ENCODE peak calls at places on chromosomes 5 and 9, in ten cellular contexts. One of them, this sample, is unnamed.

GRCh38 chr9:89138463-89139390 is 39.9 kb downstream of the SHC3 start:
- DNase-seq in HCT116: peak
- DNase-seq in mammary epithelial cell: peak
- DNase-seq in mesendoderm: no peak
- DNase-seq in heart left ventricle: no peak
- DNase-seq in heart right ventricle: no peak
- DNase-seq in IMR-90: peak
- DNase-seq in HL-60: no peak
- DNase-seq in dorsolateral prefrontal cortex: no peak
- DNase-seq in aorta: no peak
- DNase-seq in this sample: no peak

GRCh38 chr5:91957671-91958070 is 574.6 kb upstream of the ARRDC3 start:
- DNase-seq in HCT116: peak
- DNase-seq in mammary epithelial cell: peak
- DNase-seq in mesendoderm: peak
- DNase-seq in heart left ventricle: peak
- DNase-seq in heart right ventricle: no peak
- DNase-seq in IMR-90: peak
- DNase-seq in HL-60: no peak
- DNase-seq in dorsolateral prefrontal cortex: no peak
- DNase-seq in aorta: no peak
- DNase-seq in this sample: no peak

GRCh38 chr5:29157975-29158374 is 2035.5 kb upstream of the CDH6 start:
- DNase-seq in HCT116: no peak
- DNase-seq in mammary epithelial cell: no peak
- DNase-seq in mesendoderm: no peak
- DNase-seq in heart left ventricle: no peak
- DNase-seq in heart right ventricle: no peak
- DNase-seq in IMR-90: no peak
- DNase-seq in HL-60: no peak
- DNase-seq in dorsolateral prefrontal cortex: no peak
- DNase-seq in aorta: no peak
- DNase-seq in this sample: no peak

GRCh38 chr9:21789541-21790037 is 12.8 kb upstream of the MTAP start:
- DNase-seq in HCT116: peak
- DNase-seq in mammary epithelial cell: peak
- DNase-seq in mesendoderm: peak
- DNase-seq in heart left ventricle: peak
- DNase-seq in heart right ventricle: peak
- DNase-seq in IMR-90: peak
- DNase-seq in HL-60: peak
- DNase-seq in dorsolateral prefrontal cortex: peak
- DNase-seq in aorta: no peak
- DNase-seq in this sample: peak

GRCh38 chr5:138351056-138351455 is 1.4 kb upstream of the KDM3B start:
- DNase-seq in HCT116: no peak
- DNase-seq in mammary epithelial cell: peak
- DNase-seq in mesendoderm: no peak
- DNase-seq in heart left ventricle: no peak
- DNase-seq in heart right ventricle: no peak
- DNase-seq in IMR-90: peak
- DNase-seq in HL-60: no peak
- DNase-seq in dorsolateral prefrontal cortex: no peak
- DNase-seq in aorta: no peak
- DNase-seq in this sample: no peak

GRCh38 chr5:130386155-130386554 is 481.9 kb downstream of the CHSY3 start:
- DNase-seq in HCT116: no peak
- DNase-seq in mammary epithelial cell: no peak
- DNase-seq in mesendoderm: peak
- DNase-seq in heart left ventricle: no peak
- DNase-seq in heart right ventricle: no peak
- DNase-seq in IMR-90: no peak
- DNase-seq in HL-60: no peak
- DNase-seq in dorsolateral prefrontal cortex: no peak
- DNase-seq in aorta: no peak
- DNase-seq in this sample: no peak

GRCh38 chr5:104018299-104018698 is 455.7 kb upstream of the NUDT12 start:
- DNase-seq in HCT116: peak
- DNase-seq in mammary epithelial cell: no peak
- DNase-seq in mesendoderm: peak
- DNase-seq in heart left ventricle: no peak
- DNase-seq in heart right ventricle: no peak
- DNase-seq in IMR-90: no peak
- DNase-seq in HL-60: no peak
- DNase-seq in dorsolateral prefrontal cortex: no peak
- DNase-seq in aorta: no peak
- DNase-seq in this sample: no peak

GRCh38 chr5:107282061-107282460 is 388.7 kb downstream of the EFNA5 start:
- DNase-seq in HCT116: no peak
- DNase-seq in mammary epithelial cell: no peak
- DNase-seq in mesendoderm: no peak
- DNase-seq in heart left ventricle: no peak
- DNase-seq in heart right ventricle: no peak
- DNase-seq in IMR-90: no peak
- DNase-seq in HL-60: no peak
- DNase-seq in dorsolateral prefrontal cortex: no peak
- DNase-seq in aorta: no peak
- DNase-seq in this sample: no peak

GRCh38 chr9:136962163-136962562 is 10.1 kb downstream of the LCN12 start:
- DNase-seq in HCT116: no peak
- DNase-seq in mammary epithelial cell: no peak
- DNase-seq in mesendoderm: no peak
- DNase-seq in heart left ventricle: no peak
- DNase-seq in heart right ventricle: no peak
- DNase-seq in IMR-90: no peak
- DNase-seq in HL-60: no peak
- DNase-seq in dorsolateral prefrontal cortex: no peak
- DNase-seq in aorta: no peak
- DNase-seq in this sample: no peak

GRCh38 chr5:113330533-113331200 is 104.1 kb downstream of the TSSK1B start:
- DNase-seq in HCT116: peak
- DNase-seq in mammary epithelial cell: peak
- DNase-seq in mesendoderm: peak
- DNase-seq in heart left ventricle: peak
- DNase-seq in heart right ventricle: peak
- DNase-seq in IMR-90: peak
- DNase-seq in HL-60: no peak
- DNase-seq in dorsolateral prefrontal cortex: no peak
- DNase-seq in aorta: no peak
- DNase-seq in this sample: no peak

GRCh38 chr5:141518616-141519015 is 29.7 kb downstream of the PCDHGC5 start:
- DNase-seq in HCT116: no peak
- DNase-seq in mammary epithelial cell: no peak
- DNase-seq in mesendoderm: no peak
- DNase-seq in heart left ventricle: no peak
- DNase-seq in heart right ventricle: no peak
- DNase-seq in IMR-90: no peak
- DNase-seq in HL-60: no peak
- DNase-seq in dorsolateral prefrontal cortex: no peak
- DNase-seq in aorta: no peak
- DNase-seq in this sample: no peak

GRCh38 chr9:9901624-9902023 is 711.2 kb downstream of the PTPRD start:
- DNase-seq in HCT116: no peak
- DNase-seq in mammary epithelial cell: no peak
- DNase-seq in mesendoderm: no peak
- DNase-seq in heart left ventricle: no peak
- DNase-seq in heart right ventricle: no peak
- DNase-seq in IMR-90: no peak
- DNase-seq in HL-60: no peak
- DNase-seq in dorsolateral prefrontal cortex: no peak
- DNase-seq in aorta: no peak
- DNase-seq in this sample: no peak

DNA sequence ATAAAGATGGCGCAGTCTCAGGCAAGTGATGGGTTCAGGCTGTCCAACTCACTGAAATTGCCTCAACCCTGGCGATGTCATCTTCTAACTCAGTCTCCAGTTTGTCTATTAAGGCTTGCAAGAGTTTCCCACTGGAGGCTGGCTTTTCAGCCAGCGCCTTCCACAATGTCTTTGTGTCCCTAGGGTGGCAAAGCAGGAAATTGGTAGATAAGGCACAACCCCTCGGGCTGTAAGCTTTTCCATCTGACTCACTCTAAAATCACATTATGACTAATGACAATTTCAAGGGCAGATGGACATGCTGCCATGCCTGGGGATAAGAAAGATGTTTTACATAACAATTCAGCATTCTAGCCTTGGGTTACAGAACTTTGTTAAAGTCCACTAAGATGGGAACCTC is 61.9 kb downstream of the MROH2B start:
- DNase-seq in HCT116: peak
- DNase-seq in mammary epithelial cell: peak
- DNase-seq in mesendoderm: peak
- DNase-seq in heart left ventricle: peak
- DNase-seq in heart right ventricle: no peak
- DNase-seq in IMR-90: peak
- DNase-seq in HL-60: no peak
- DNase-seq in dorsolateral prefrontal cortex: no peak
- DNase-seq in aorta: no peak
- DNase-seq in this sample: no peak
- H3K4me3 ChIP-seq in HCT116: no peak
- H3K4me3 ChIP-seq in mammary epithelial cell: no peak
- H3K4me3 ChIP-seq in mesendoderm: no peak
- H3K4me3 ChIP-seq in heart left ventricle: no peak
- H3K4me3 ChIP-seq in heart right ventricle: no peak
- H3K4me3 ChIP-seq in IMR-90: no peak
- H3K4me3 ChIP-seq in HL-60: no peak
- H3K4me3 ChIP-seq in dorsolateral prefrontal cortex: no peak
- H3K4me3 ChIP-seq in aorta: no peak
- H3K4me3 ChIP-seq in this sample: no peak

GRCh38 chr9:131228988-131229387 is 47.3 kb downstream of the FAM78A start:
- DNase-seq in HCT116: no peak
- DNase-seq in mammary epithelial cell: no peak
- DNase-seq in mesendoderm: no peak
- DNase-seq in heart left ventricle: no peak
- DNase-seq in heart right ventricle: no peak
- DNase-seq in IMR-90: peak
- DNase-seq in HL-60: no peak
- DNase-seq in dorsolateral prefrontal cortex: no peak
- DNase-seq in aorta: no peak
- DNase-seq in this sample: no peak
- H3K4me3 ChIP-seq in HCT116: no peak
- H3K4me3 ChIP-seq in mammary epithelial cell: no peak
- H3K4me3 ChIP-seq in mesendoderm: no peak
- H3K4me3 ChIP-seq in heart left ventricle: no peak
- H3K4me3 ChIP-seq in heart right ventricle: no peak
- H3K4me3 ChIP-seq in IMR-90: no peak
- H3K4me3 ChIP-seq in HL-60: peak
- H3K4me3 ChIP-seq in dorsolateral prefrontal cortex: no peak
- H3K4me3 ChIP-seq in aorta: no peak
- H3K4me3 ChIP-seq in this sample: no peak

DNA sequence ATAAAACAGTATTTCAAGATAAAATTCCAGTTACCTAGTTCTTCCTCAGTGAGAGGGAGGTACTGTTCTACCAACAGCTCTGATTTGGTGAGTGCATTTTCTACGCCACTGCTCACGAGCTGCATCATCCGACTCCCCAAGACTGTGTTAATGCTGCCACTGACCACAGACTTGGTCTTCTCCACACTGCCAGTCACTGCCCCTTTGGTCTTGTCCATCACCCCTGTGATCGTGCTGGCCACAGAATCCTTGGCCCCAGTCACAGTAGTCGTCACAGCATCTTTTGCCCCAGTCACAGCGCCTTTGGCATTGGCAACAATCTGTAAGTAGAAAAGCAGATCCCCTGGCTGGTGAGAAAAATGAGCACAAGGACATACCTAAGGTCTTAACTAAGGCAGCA is 6.4 kb downstream of the PLIN2 start:
- DNase-seq in HCT116: no peak
- DNase-seq in mammary epithelial cell: no peak
- DNase-seq in mesendoderm: no peak
- DNase-seq in heart left ventricle: no peak
- DNase-seq in heart right ventricle: no peak
- DNase-seq in IMR-90: no peak
- DNase-seq in HL-60: no peak
- DNase-seq in dorsolateral prefrontal cortex: no peak
- DNase-seq in aorta: no peak
- DNase-seq in this sample: no peak
- H3K4me3 ChIP-seq in HCT116: no peak
- H3K4me3 ChIP-seq in mammary epithelial cell: no peak
- H3K4me3 ChIP-seq in mesendoderm: no peak
- H3K4me3 ChIP-seq in heart left ventricle: no peak
- H3K4me3 ChIP-seq in heart right ventricle: no peak
- H3K4me3 ChIP-seq in IMR-90: no peak
- H3K4me3 ChIP-seq in HL-60: no peak
- H3K4me3 ChIP-seq in dorsolateral prefrontal cortex: no peak
- H3K4me3 ChIP-seq in aorta: no peak
- H3K4me3 ChIP-seq in this sample: no peak

GRCh38 chr9:33289936-33290246 is 425 bp upstream of the NFX1 start:
- DNase-seq in HCT116: no peak
- DNase-seq in mammary epithelial cell: no peak
- DNase-seq in mesendoderm: no peak
- DNase-seq in heart left ventricle: no peak
- DNase-seq in heart right ventricle: no peak
- DNase-seq in IMR-90: no peak
- DNase-seq in HL-60: no peak
- DNase-seq in dorsolateral prefrontal cortex: no peak
- DNase-seq in aorta: no peak
- DNase-seq in this sample: no peak

GRCh38 chr9:33288828-33289483 is 1.4 kb upstream of the NFX1 start:
- DNase-seq in HCT116: no peak
- DNase-seq in mammary epithelial cell: no peak
- DNase-seq in mesendoderm: no peak
- DNase-seq in heart left ventricle: peak
- DNase-seq in heart right ventricle: peak
- DNase-seq in IMR-90: no peak
- DNase-seq in HL-60: no peak
- DNase-seq in dorsolateral prefrontal cortex: no peak
- DNase-seq in aorta: no peak
- DNase-seq in this sample: no peak

GRCh38 chr9:33290247-33290993 is at the start of gene NFX1:
- DNase-seq in HCT116: peak
- DNase-seq in mammary epithelial cell: peak
- DNase-seq in mesendoderm: peak
- DNase-seq in heart left ventricle: peak
- DNase-seq in heart right ventricle: peak
- DNase-seq in IMR-90: peak
- DNase-seq in HL-60: peak
- DNase-seq in dorsolateral prefrontal cortex: peak
- DNase-seq in aorta: peak
- DNase-seq in this sample: peak

GRCh38 chr9:33288235-33288634 is 2.1 kb upstream of the NFX1 start:
- DNase-seq in HCT116: no peak
- DNase-seq in mammary epithelial cell: no peak
- DNase-seq in mesendoderm: no peak
- DNase-seq in heart left ventricle: no peak
- DNase-seq in heart right ventricle: no peak
- DNase-seq in IMR-90: no peak
- DNase-seq in HL-60: no peak
- DNase-seq in dorsolateral prefrontal cortex: no peak
- DNase-seq in aorta: no peak
- DNase-seq in this sample: no peak

GRCh38 chr9:33289501-33289900 is 815 bp upstream of the NFX1 start:
- DNase-seq in HCT116: no peak
- DNase-seq in mammary epithelial cell: no peak
- DNase-seq in mesendoderm: peak
- DNase-seq in heart left ventricle: no peak
- DNase-seq in heart right ventricle: peak
- DNase-seq in IMR-90: no peak
- DNase-seq in HL-60: no peak
- DNase-seq in dorsolateral prefrontal cortex: peak
- DNase-seq in aorta: peak
- DNase-seq in this sample: no peak
- H3K4me3 ChIP-seq in HCT116: peak
- H3K4me3 ChIP-seq in mammary epithelial cell: no peak
- H3K4me3 ChIP-seq in mesendoderm: no peak
- H3K4me3 ChIP-seq in heart left ventricle: peak
- H3K4me3 ChIP-seq in heart right ventricle: peak
- H3K4me3 ChIP-seq in IMR-90: no peak
- H3K4me3 ChIP-seq in HL-60: no peak
- H3K4me3 ChIP-seq in dorsolateral prefrontal cortex: peak
- H3K4me3 ChIP-seq in aorta: no peak
- H3K4me3 ChIP-seq in this sample: peak

This sample was measured in kidney epithelial cell.